ENCODE peak calls at places on chromosome X, in six cellular contexts. D, C, S, H, B and E are unnamed samples.

GRCh38 chrX:34893741-34894140 is 48.9 kb upstream of the FAM47B start:
- ATAC-seq in D (peak; percentile 59), C (no peak), S (no peak), H (peak; percentile 55), B (no peak), E (no peak)

GRCh38 chrX:10176121-10177003 is 19.6 kb downstream of the CLCN4 start:
- ATAC-seq in D (no peak), C (no peak), S (no peak), H (peak; percentile 76), B (no peak), E (no peak)

GRCh38 chrX:81377329-81377728 is 175.4 kb downstream of the SH3BGRL start:
- ATAC-seq in D (peak; percentile 47), C (no peak), S (no peak), H (peak; percentile 58), B (no peak), E (no peak)

GRCh38 chrX:7045238-7045955 is 102.1 kb upstream of the STS start:
- ATAC-seq in D (no peak), C (peak; percentile 71), S (no peak), H (no peak), B (no peak), E (no peak)

GRCh38 chrX:146477341-146477740 is 332.2 kb upstream of the CXorf51B start:
- ATAC-seq in D (no peak), C (no peak), S (no peak), H (no peak), B (no peak), E (no peak)

GRCh38 chrX:151019837-151020236 is 36.7 kb downstream of the HMGB3 start:
- ATAC-seq in D (no peak), C (no peak), S (no peak), H (no peak), B (peak; percentile 30), E (no peak)

GRCh38 chrX:281166-281999 is at the start of gene PLCXD1:
- ATAC-seq in D (peak; percentile 77), C (peak; percentile 71), S (peak; percentile 68), H (peak; percentile 10), B (no peak), E (no peak)

GRCh38 chrX:16140448-16140847 is 17.1 kb downstream of the GRPR start:
- ATAC-seq in D (no peak), C (no peak), S (no peak), H (peak; percentile 8), B (no peak), E (no peak)

GRCh38 chrX:25015486-25016360 is at the start of gene ARX:
- ATAC-seq in D (peak; percentile 59), C (peak; percentile 91), S (peak; percentile 91), H (peak; percentile 69), B (no peak), E (no peak)

GRCh38 chrX:69117876-69118526 is 47.3 kb downstream of the PJA1 start:
- ATAC-seq in D (no peak), C (no peak), S (no peak), H (no peak), B (no peak), E (no peak)

GRCh38 chrX:1360171-1360570 is 23.6 kb downstream of the IL3RA start:
- ATAC-seq in D (no peak), C (no peak), S (no peak), H (no peak), B (no peak), E (no peak)

GRCh38 chrX:52585892-52586291 is 68.8 kb downstream of the SSX7 start:
- ATAC-seq in D (no peak), C (no peak), S (no peak), H (no peak), B (no peak), E (no peak)

GRCh38 chrX:20218809-20219505 is 47.8 kb downstream of the RPS6KA3 start:
- ATAC-seq in D (peak; percentile 42), C (no peak), S (peak; percentile 77), H (no peak), B (no peak), E (peak; percentile 58)

GRCh38 chrX:39890807-39891206 is 207.0 kb downstream of the BCOR start:
- ATAC-seq in D (no peak), C (no peak), S (no peak), H (no peak), B (no peak), E (no peak)

GRCh38 chrX:1295550-1295949 is 26.9 kb downstream of the CSF2RA start:
- ATAC-seq in D (no peak), C (no peak), S (no peak), H (no peak), B (peak; percentile 51), E (no peak)

GRCh38 chrX:37943554-37943953 is 62.8 kb upstream of the SYTL5 start:
- ATAC-seq in D (no peak), C (no peak), S (no peak), H (no peak), B (no peak), E (no peak)

GRCh38 chrX:72124540-72125201 is 7.0 kb downstream of the RTL5 start:
- ATAC-seq in D (no peak), C (no peak), S (no peak), H (no peak), B (no peak), E (no peak)
- H3K4me1 ChIP-seq in D (peaks cover 15% of the 10 kb centered on the region), C (no peaks in the 10 kb centered on the region), S (no peaks in the 10 kb centered on the region), H (peaks cover 2% of the 10 kb centered on the region), B (peaks cover 42% of the 10 kb centered on the region), E (peaks cover 24% of the 10 kb centered on the region)

GRCh38 chrX:12958461-12958860 is 16.4 kb upstream of the TMSB4X start:
- ATAC-seq in D (no peak), C (no peak), S (no peak), H (no peak), B (no peak), E (no peak)

GRCh38 chrX:12958059-12958458 is 16.9 kb upstream of the TMSB4X start:
- ATAC-seq in D (no peak), C (no peak), S (no peak), H (peak; percentile 35), B (no peak), E (no peak)

GRCh38 chrX:12955882-12956703 is 18.8 kb upstream of the TMSB4X start:
- ATAC-seq in D (peak; percentile 57), C (peak; percentile 38), S (peak; percentile 86), H (peak; percentile 59), B (peak; percentile 77), E (peak; percentile 68)

GRCh38 chrX:12954981-12955380 is 19.9 kb upstream of the TMSB4X start:
- ATAC-seq in D (no peak), C (no peak), S (no peak), H (no peak), B (no peak), E (no peak)

DNA sequence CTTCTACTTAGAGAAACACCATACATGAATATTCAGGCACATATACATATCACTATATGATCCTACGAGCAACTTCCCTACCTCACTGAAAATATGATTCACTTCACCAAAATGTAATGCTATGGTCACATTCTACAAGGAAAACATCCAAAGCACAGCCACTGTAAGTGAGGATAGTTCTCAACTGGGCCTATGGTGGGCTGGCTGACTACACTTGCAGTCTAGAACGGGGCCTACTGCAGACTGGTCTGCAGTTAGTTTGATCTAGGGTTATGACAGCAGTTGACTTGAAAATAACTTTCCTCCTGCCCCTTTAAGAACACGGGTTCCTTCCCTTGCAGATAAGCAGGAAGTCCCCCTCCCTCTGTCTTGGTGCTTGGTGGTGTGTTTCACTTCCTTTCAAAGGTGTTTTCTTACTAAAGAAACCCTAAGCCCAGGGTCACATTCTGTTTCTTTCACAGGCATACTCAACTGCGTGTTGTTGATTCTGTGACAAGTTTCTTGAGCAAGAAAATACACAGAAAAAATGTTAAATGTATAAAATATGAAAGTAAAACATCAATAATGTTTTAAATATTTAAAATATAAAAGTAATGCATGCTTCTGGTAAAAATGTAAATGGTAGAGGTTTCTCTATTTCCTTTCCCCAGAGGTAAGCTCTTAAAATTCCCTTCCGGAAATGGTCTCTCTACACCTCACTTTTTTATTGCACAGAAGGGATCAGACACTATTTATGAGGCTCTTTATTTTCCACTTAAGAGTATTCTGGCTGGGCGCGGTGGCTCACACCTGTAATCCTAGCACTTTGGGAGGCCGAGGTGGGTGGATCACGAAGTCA is 18.0 kb upstream of the TMSB4X start:
- ATAC-seq in D (peak; percentile 85), C (no peak), S (peak; percentile 86), H (peak; percentile 76), B (peak; percentile 69), E (no peak)
- TF ChIP-seq POLR2A in D (no peak), C (no peak), S (peak; percentile 43), H (peak; percentile 65), B (peak; percentile 28), E (no peak)

DNA sequence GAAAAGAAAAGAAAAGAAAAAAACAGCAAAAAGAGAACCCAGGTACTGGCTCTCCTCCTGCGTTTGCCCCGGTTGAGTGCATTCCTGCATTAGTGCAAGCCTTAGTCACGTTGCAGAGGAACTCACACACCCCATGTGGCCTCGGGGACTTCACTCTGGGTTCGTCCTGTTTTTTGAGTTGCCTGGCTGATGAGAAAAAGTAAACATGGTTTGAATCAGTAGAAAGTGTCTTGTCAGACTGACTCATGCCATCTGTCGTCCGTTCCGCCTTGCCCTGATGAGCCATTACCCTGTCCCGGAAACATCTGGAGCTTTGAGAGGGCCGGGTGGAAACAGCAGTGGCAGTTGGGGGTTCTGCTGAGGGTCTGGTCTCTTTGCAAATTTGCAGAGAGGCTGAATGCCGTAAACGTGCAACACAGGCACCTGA is 16.3 kb downstream of the CD99 start:
- ATAC-seq in D (peak; percentile 86), C (peak; percentile 90), S (no peak), H (peak; percentile 93), B (peak; percentile 21), E (peak; percentile 73)
- TF ChIP-seq EP300 in D (peak; percentile 53), C (no peak), S (no peak), H (peak; percentile 15), B (peak; percentile 88), E (no peak)

DNA sequence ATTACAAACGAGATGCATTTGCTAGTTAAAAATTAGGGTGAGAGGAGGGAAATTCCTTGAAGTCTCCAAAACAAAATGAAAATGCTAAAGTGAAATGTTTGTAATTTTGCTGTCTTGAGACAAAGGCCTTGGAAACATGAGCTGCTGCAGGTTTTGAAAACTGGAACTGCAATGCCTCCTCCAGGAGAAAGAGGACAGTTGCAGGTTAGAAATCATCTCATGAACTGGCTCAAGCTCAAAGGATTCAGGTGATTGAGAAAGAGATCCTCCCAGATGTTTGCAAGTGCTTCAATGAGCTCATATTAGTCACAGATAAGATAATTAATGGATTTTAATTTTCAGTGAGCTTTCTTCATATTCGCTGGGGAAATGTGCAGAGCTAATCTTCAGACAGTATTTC is 32.4 kb downstream of the SMPX start:
- ATAC-seq in D (peak; percentile 63), C (peak; percentile 56), S (no peak), H (no peak), B (no peak), E (no peak)
- H3K4me1 ChIP-seq in D (no peaks in the 10 kb centered on the region), C (peaks cover 37% of the 10 kb centered on the region), S (no peaks in the 10 kb centered on the region), H (no peaks in the 10 kb centered on the region), B (no peaks in the 10 kb centered on the region), E (peaks cover 7% of the 10 kb centered on the region)

GRCh38 chrX:115038406-115038805 is 21.0 kb upstream of the IL13RA2 start:
- ATAC-seq in D (no peak), C (no peak), S (no peak), H (no peak), B (no peak), E (no peak)
- TF ChIP-seq POLR2A in D (no peak), C (no peak), S (no peak), H (no peak), B (no peak), E (no peak)